ENCODE peak calls at places on chromosome 6, in five cellular contexts. E is GM13976, U is right cardiac atrium, O is memory B cell, H is NCI-H1417. P is an unnamed sample.

GRCh38 chr6:71043902-71044301 is 87.0 kb upstream of the B3GAT2 start:
- DNase-seq in E (no peak), O (no peak), U (no peak), H (no peak), P (no peak)

GRCh38 chr6:156174026-156174880 is 602.9 kb upstream of the ARID1B start:
- DNase-seq in H (no peak), O (no peak), U (no peak), E (no peak), P (no peak)

GRCh38 chr6:133423242-133423641 is 182.1 kb downstream of the EYA4 start:
- DNase-seq in H (no peak), O (no peak), E (no peak), U (no peak), P (no peak)

GRCh38 chr6:132405143-132405915 is 4.1 kb upstream of the MOXD1 start:
- DNase-seq in U (no peak), H (no peak), O (no peak), E (peak), P (no peak)

GRCh38 chr6:168193816-168194701 is 115.0 kb upstream of the FRMD1 start:
- DNase-seq in O (no peak), E (no peak), H (no peak), U (no peak), P (no peak)

GRCh38 chr6:33785766-33786165 is 3.2 kb downstream of the LEMD2 start:
- DNase-seq in O (no peak), U (peak), E (no peak), H (no peak), P (no peak)

GRCh38 chr6:90730191-90730673 is 143.4 kb upstream of the MAP3K7 start:
- DNase-seq in U (no peak), E (no peak), O (no peak), H (no peak), P (no peak)

GRCh38 chr6:4651831-4652467 is 124.3 kb upstream of the CDYL start:
- DNase-seq in E (no peak), U (no peak), H (no peak), O (no peak), P (no peak)

GRCh38 chr6:132483779-132484679 is 28.9 kb downstream of the STX7 start:
- DNase-seq in O (peak), E (peak), H (peak), U (no peak), P (peak)

GRCh38 chr6:80690611-80691090 is 584.2 kb downstream of the BCKDHB start:
- DNase-seq in E (no peak), U (no peak), H (no peak), O (no peak), P (no peak)